ENCODE peak calls at places on chromosomes 6 and 20, in six cellular contexts. J is fibroblast of pulmonary artery, F is colonic mucosa, B is cardiac fibroblast, Q is thoracic aorta, O is RWPE1. K is an unnamed sample.
A peak's percentile ranks its signal among the peaks of the same experiment; 100 is the strongest.

GRCh38 chr6:139181236-139181635 is 46.4 kb downstream of the HECA start:
- DNase-seq in J (no peak), Q (no peak), F (no peak), B (no peak), O (no peak), K (no peak)

GRCh38 chr20:21027569-21027968 is 78.6 kb downstream of the LINC00237 start:
- DNase-seq in B (peak; percentile 1), F (no peak), J (no peak), O (no peak), Q (no peak), K (no peak)

GRCh38 chr6:16386056-16386455 is 147.7 kb downstream of the GMPR start:
- DNase-seq in J (no peak), B (no peak), O (no peak), F (no peak), Q (no peak), K (no peak)

GRCh38 chr6:96716221-96716620 is 121.1 kb downstream of the GPR63 start:
- DNase-seq in B (no peak), J (no peak), F (no peak), O (no peak), Q (no peak), K (no peak)

GRCh38 chr6:82906951-82907350 is 158.7 kb downstream of the UBE3D start:
- DNase-seq in B (peak; percentile 69), O (peak; percentile 26), F (no peak), J (peak; percentile 64), Q (no peak), K (no peak)

GRCh38 chr20:53524589-53525311 is 68.9 kb downstream of the ZNF217 start:
- DNase-seq in F (no peak), J (no peak), O (no peak), Q (no peak), B (no peak), K (no peak)

GRCh38 chr6:26187981-26188635 is 100.9 kb downstream of the HFE start:
- DNase-seq in B (peak; percentile 68), F (peak; percentile 59), O (no peak), J (peak; percentile 51), Q (no peak), K (no peak)

GRCh38 chr6:82248233-82248735 is 740 bp upstream of the IBTK start:
- DNase-seq in Q (no peak), O (peak; percentile 26), B (peak; percentile 73), F (peak; percentile 53), J (no peak), K (no peak)

GRCh38 chr6:41568585-41569384 is 22.6 kb downstream of the FOXP4 start:
- DNase-seq in F (no peak), Q (no peak), B (peak; percentile 18), O (no peak), J (no peak), K (no peak)

GRCh38 chr20:25039697-25040437 is 18.1 kb downstream of the ACSS1 start:
- DNase-seq in O (no peak), Q (peak; percentile 63), B (peak; percentile 76), F (peak; percentile 90), J (peak; percentile 91), K (no peak)

GRCh38 chr20:32652739-32653526 is 20.8 kb downstream of the C20orf203 start:
- DNase-seq in F (peak; percentile 87), O (peak; percentile 95), B (peak; percentile 84), J (peak; percentile 84), Q (peak; percentile 37), K (peak; percentile 21)

GRCh38 chr6:149854532-149854931 is 9.6 kb downstream of the LRP11 start:
- DNase-seq in B (no peak), Q (no peak), O (peak; percentile 62), F (no peak), J (no peak), K (no peak)

GRCh38 chr20:18856873-18857272 is 43.3 kb downstream of the SCP2D1 start:
- DNase-seq in O (no peak), J (no peak), B (no peak), Q (no peak), F (no peak), K (no peak)

GRCh38 chr6:15501806-15502450 is 160.9 kb downstream of the DTNBP1 start:
- DNase-seq in F (no peak), J (peak; percentile 93), Q (no peak), O (no peak), B (peak; percentile 73), K (no peak)

GRCh38 chr6:8707956-8708772 is 272.8 kb upstream of the SLC35B3 start:
- DNase-seq in J (peak; percentile 4), Q (no peak), O (peak; percentile 10), F (peak; percentile 17), B (peak; percentile 1), K (no peak)
- TF ChIP-seq CTCF in J (no peak), Q (no peak), O (peak; percentile 67), F (no peak), B (no peak), K (peak; percentile 59)

GRCh38 chr6:156954781-156955180 is 177.6 kb downstream of the ARID1B start:
- DNase-seq in O (no peak), J (no peak), F (no peak), B (no peak), Q (no peak), K (no peak)

GRCh38 chr6:156952401-156952800 is 175.2 kb downstream of the ARID1B start:
- DNase-seq in F (no peak), B (no peak), O (no peak), J (no peak), Q (no peak), K (no peak)

GRCh38 chr6:156953125-156953477 is 175.9 kb downstream of the ARID1B start:
- DNase-seq in F (no peak), J (peak; percentile 22), B (no peak), Q (no peak), O (no peak), K (no peak)

GRCh38 chr6:156954191-156954590 is 177.0 kb downstream of the ARID1B start:
- DNase-seq in Q (no peak), O (no peak), B (peak; percentile 38), J (no peak), F (no peak), K (no peak)

DNA sequence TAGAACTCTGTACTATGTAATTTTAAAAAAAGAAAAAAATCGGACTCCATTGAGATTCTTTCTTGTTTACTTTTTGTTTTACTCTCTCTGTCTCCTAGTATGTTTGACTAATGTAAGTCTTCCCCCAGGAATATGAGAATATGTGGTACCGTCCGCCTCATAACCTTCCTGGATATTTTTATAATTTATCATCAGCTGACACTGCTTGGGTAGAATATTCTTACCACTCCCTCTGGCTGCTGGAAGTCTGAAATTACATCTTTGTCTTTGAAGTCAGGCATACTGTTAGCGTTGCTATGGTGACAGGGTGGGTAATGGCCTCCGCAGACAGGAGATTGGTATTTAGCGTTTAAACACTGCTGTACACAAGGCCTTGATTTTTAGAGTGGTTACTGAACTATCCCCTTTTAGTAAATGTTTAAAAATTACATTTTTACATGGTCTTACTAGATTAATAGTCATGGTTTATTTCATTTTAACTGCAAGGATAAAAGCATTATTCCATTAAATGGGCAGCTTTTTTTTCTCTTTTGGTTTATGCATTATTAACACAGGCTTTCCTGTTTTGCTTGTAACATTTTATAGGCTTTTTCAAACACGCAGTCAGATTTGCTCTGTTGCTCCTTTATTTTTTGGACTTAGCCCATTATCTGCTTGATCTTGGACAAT is 176.4 kb downstream of the ARID1B start:
- DNase-seq in B (peak; percentile 99), J (peak; percentile 95), F (no peak), O (peak; percentile 95), Q (no peak), K (no peak)
- TF ChIP-seq CTCF in B (peak; percentile 41), J (peak; percentile 46), F (no peak), O (peak; percentile 28), Q (no peak), K (peak; percentile 36)

GRCh38 chr6:43705996-43706395 is 18.4 kb upstream of the MRPS18A start:
- DNase-seq in B (peak; percentile 48), O (no peak), F (no peak), Q (no peak), J (peak; percentile 55), K (no peak)
- TF ChIP-seq CTCF in B (no peak), O (no peak), F (no peak), Q (no peak), J (no peak), K (no peak)

DNA sequence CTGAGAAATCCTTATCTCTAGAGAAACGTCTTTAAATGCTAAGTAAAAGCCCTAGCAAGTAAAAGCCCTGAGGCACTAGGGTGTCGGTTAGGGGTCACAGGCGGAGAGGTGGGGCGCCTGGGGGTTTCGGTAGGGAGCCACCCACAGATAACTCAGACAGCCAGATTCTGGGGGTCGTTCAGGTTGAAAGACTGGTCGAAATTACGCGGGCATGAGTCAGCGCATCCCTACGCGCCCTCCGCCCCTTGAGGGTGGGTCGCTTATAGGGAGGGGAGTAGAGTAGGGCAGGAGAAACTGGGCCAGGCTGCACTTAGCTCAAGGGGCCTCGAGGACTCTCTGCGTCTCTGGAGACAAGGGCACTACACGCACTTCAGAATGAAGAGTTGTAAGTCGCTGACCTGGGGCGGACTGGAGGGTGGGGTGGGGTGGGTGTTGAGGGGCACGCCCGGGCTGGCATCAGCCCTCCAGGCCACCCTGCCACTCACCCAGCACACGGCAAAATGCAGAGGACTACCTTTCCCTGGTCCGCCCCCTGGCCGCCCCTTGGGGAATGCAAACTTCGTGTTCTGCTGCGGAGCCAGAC is 598 bp upstream of the PPT2 start:
- DNase-seq in J (no peak), Q (no peak), O (peak; percentile 44), B (peak; percentile 33), F (peak; percentile 46), K (no peak)
- TF ChIP-seq CTCF in J (peak; percentile 21), Q (no peak), O (no peak), B (peak; percentile 23), F (no peak), K (no peak)

DNA sequence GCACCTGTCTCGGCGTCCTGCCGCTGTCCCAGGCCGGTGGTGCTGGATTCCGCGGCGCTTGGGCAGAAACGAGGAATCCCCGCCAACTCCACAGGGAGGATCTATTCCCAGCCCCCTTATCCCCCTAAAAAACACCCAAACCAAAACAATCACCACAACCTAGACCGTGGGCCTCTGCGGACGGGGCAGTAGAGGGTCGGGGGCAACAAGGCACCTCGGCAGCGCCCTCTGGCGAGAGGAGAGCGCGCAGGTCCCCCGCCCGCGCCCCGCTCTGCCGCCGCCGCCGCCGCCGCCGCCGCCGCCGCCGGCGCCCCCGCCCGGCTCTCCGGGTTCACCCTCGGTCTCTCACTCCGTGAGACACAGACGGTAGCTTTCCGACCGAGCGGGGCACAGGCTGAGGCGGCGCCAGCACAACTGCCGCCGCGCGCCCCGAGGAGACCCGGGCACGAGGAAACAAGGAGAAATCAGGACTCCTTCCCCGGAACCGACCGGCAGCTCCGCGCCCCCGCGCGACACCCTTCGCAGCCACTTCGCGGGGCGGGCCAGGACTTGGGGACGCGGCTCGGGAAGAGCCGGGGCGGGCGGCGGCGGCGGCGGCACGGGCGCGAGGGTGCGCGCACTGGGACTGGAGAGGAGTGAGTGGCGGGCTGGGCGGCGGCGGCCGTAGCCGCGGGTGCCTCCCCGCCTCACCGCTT is at the start of gene SLC35F1:
- DNase-seq in B (peak; percentile 26), J (peak; percentile 29), O (peak; percentile 17), F (no peak), Q (no peak), K (no peak)
- TF ChIP-seq CTCF in B (peak; percentile 20), J (peak; percentile 32), O (peak; percentile 22), F (no peak), Q (no peak), K (no peak)

K was measured in esophagus squamous epithelium.